ENCODE peak calls at places on chromosomes 5 and 9, in seven cellular contexts. J, H, B, O, M, R and Z are unnamed samples.

GRCh38 chr5:39284552-39284951 is 65.2 kb upstream of the FYB1 start:
- DNase-seq in J (no peak), H (no peak), B (no peak), O (no peak), M (no peak), R (peak; percentile 3), Z (no peak)

GRCh38 chr5:138466058-138466899 is 1.0 kb downstream of the EGR1 start:
- DNase-seq in J (peak; percentile 84), H (no peak), B (no peak), O (no peak), M (peak; percentile 85), R (peak; percentile 60), Z (no peak)

GRCh38 chr9:113528811-113529210 is 65.3 kb downstream of the RGS3 start:
- DNase-seq in J (no peak), H (no peak), B (no peak), O (no peak), M (peak; percentile 61), R (no peak), Z (no peak)

GRCh38 chr5:139747583-139748504 is 47.8 kb upstream of the PSD2 start:
- DNase-seq in J (peak; percentile 65), H (peak; percentile 32), B (no peak), O (peak; percentile 49), M (peak; percentile 86), R (peak; percentile 89), Z (peak; percentile 50)

GRCh38 chr5:71982717-71983395 is 124.4 kb upstream of the MAP1B start:
- DNase-seq in J (no peak), H (no peak), B (no peak), O (no peak), M (no peak), R (no peak), Z (no peak)

GRCh38 chr9:77829440-77829839 is 181.3 kb upstream of the GNA14 start:
- DNase-seq in J (no peak), H (no peak), B (no peak), O (no peak), M (no peak), R (no peak), Z (no peak)

GRCh38 chr9:128718047-128718446 is 5.9 kb downstream of the ZDHHC12 start:
- DNase-seq in J (no peak), H (no peak), B (no peak), O (no peak), M (peak; percentile 40), R (no peak), Z (no peak)

GRCh38 chr5:164475339-164475977 is 970.0 kb downstream of the MAT2B start:
- DNase-seq in J (no peak), H (no peak), B (no peak), O (no peak), M (no peak), R (peak; percentile 32), Z (no peak)

GRCh38 chr5:116652196-116652729 is 77.6 kb upstream of the SEMA6A start:
- DNase-seq in J (peak; percentile 50), H (no peak), B (peak; percentile 51), O (peak; percentile 32), M (no peak), R (peak; percentile 63), Z (no peak)

GRCh38 chr9:114606597-114607207 is 4.4 kb upstream of the TMEM268 start:
- DNase-seq in J (peak; percentile 75), H (no peak), B (no peak), O (no peak), M (no peak), R (peak; percentile 48), Z (no peak)

GRCh38 chr5:96433066-96433447 is at the start of gene PCSK1:
- DNase-seq in J (peak; percentile 20), H (no peak), B (no peak), O (no peak), M (no peak), R (no peak), Z (no peak)

GRCh38 chr9:14097215-14097614 is 216.7 kb downstream of the NFIB start:
- DNase-seq in J (peak; percentile 53), H (no peak), B (no peak), O (no peak), M (no peak), R (peak; percentile 24), Z (no peak)

GRCh38 chr5:98631311-98632054 is 142.0 kb upstream of the RGMB start:
- DNase-seq in J (no peak), H (no peak), B (no peak), O (no peak), M (no peak), R (no peak), Z (no peak)

GRCh38 chr9:132250324-132251262 is 88.7 kb downstream of the NTNG2 start:
- DNase-seq in J (no peak), H (no peak), B (no peak), O (no peak), M (no peak), R (no peak), Z (no peak)

GRCh38 chr9:35909687-35910612 is 660 bp downstream of the SPAAR start:
- DNase-seq in J (no peak), H (no peak), B (no peak), O (peak; percentile 49), M (no peak), R (no peak), Z (no peak)
- H3K4me1 ChIP-seq in J (peaks cover 55% of the 10 kb centered on the region), H (peaks cover 44% of the 10 kb centered on the region), B (peaks cover 43% of the 10 kb centered on the region), O (peaks cover 32% of the 10 kb centered on the region), M (peaks cover 90% of the 10 kb centered on the region), R (peaks cover 56% of the 10 kb centered on the region), Z (peaks cover 47% of the 10 kb centered on the region)

DNA sequence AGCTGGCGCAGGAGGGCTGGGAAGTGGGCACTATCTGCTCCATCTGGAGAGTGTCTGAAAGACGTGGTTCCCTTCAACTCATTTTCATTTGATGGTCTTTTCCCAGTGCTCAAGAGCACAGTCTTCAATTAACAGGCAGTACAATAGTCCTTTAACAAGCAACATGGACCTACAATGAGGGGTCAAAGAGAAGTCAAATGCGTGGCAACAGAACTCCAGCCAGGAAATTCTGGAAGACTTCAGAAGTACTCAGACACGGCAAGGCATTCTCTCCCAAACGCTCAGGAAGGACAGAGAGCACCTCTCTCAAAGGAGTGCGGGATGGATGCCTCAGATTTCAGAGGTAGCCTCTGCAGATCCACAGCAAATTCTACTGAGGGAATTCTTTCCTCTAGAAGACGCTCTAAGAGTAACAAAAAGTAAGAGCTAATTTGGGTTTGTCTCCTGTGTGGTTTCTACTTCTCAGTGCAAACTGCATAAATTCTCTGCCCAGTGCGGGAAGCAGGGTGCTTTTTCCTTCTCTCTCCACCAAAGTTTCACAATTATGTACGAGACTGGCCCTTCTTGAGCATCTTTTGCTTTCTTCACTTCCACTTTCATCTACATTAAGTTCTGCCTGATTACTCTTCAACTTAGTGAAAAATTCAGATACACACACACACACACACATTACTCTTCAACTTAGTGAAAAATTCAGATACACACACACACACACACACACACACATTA is 56.4 kb downstream of the LHFPL2 start:
- DNase-seq in J (no peak), H (no peak), B (no peak), O (no peak), M (no peak), R (no peak), Z (no peak)
- H3K4me1 ChIP-seq in J (peaks cover 69% of the 10 kb centered on the region), H (no peaks in the 10 kb centered on the region), B (peaks cover 47% of the 10 kb centered on the region), O (peaks cover 3% of the 10 kb centered on the region), M (peaks cover 30% of the 10 kb centered on the region), R (peaks cover 71% of the 10 kb centered on the region), Z (peaks cover 7% of the 10 kb centered on the region)

GRCh38 chr9:70260007-70260443 is 1.2 kb downstream of the SMC5 start:
- DNase-seq in J (peak; percentile 41), H (no peak), B (no peak), O (no peak), M (peak; percentile 77), R (peak; percentile 8), Z (no peak)
- H3K4me1 ChIP-seq in J (peaks cover 71% of the 10 kb centered on the region), H (peaks cover 27% of the 10 kb centered on the region), B (peaks cover 48% of the 10 kb centered on the region), O (no peaks in the 10 kb centered on the region), M (peaks cover 55% of the 10 kb centered on the region), R (peaks cover 47% of the 10 kb centered on the region), Z (peaks cover 22% of the 10 kb centered on the region)

GRCh38 chr5:132445640-132445923 is 45.0 kb downstream of the IRF1 start:
- DNase-seq in J (no peak), H (no peak), B (no peak), O (no peak), M (no peak), R (no peak), Z (no peak)
- H3K4me1 ChIP-seq in J (peaks cover 20% of the 10 kb centered on the region), H (peaks cover 39% of the 10 kb centered on the region), B (peaks cover 39% of the 10 kb centered on the region), O (peaks cover 24% of the 10 kb centered on the region), M (peaks cover 84% of the 10 kb centered on the region), R (no peaks in the 10 kb centered on the region), Z (peaks cover 23% of the 10 kb centered on the region)